ENCODE peak calls at places on chromosomes 16 and 17, in seven cellular contexts. Y, H, D, F, I, G and W are unnamed samples.

GRCh38 chr17:7502987-7503386 is 18.8 kb downstream of the POLR2A start:
- DNase-seq in Y (no peak), F (no peak), G (peak; percentile 41), D (peak; percentile 57), H (no peak), I (no peak), W (no peak)

GRCh38 chr16:85901760-85902365 is 2.9 kb downstream of the IRF8 start:
- DNase-seq in G (no peak), I (no peak), Y (no peak), F (no peak), D (no peak), H (no peak), W (no peak)

GRCh38 chr16:53519417-53520091 is 16.5 kb upstream of the AKTIP start:
- DNase-seq in D (no peak), G (no peak), Y (no peak), I (no peak), F (no peak), H (no peak), W (no peak)

GRCh38 chr16:49810769-49811315 is 45.1 kb downstream of the ZNF423 start:
- DNase-seq in F (no peak), H (no peak), I (no peak), G (no peak), D (no peak), Y (no peak), W (no peak)

GRCh38 chr17:63675607-63676539 is 24.1 kb downstream of the LIMD2 start:
- DNase-seq in D (peak; percentile 84), G (peak; percentile 95), H (peak; percentile 99), I (peak; percentile 74), Y (peak; percentile 82), F (no peak), W (peak; percentile 76)

GRCh38 chr17:43598359-43599045 is 52.4 kb upstream of the ETV4 start:
- DNase-seq in H (peak; percentile 55), Y (no peak), F (no peak), D (no peak), G (no peak), I (no peak), W (no peak)

GRCh38 chr17:29342148-29342765 is 47.9 kb upstream of the TAOK1 start:
- DNase-seq in H (no peak), I (no peak), Y (no peak), F (no peak), D (no peak), G (no peak), W (no peak)

GRCh38 chr17:55576237-55576998 is 65.2 kb upstream of the SMIM36 start:
- DNase-seq in Y (no peak), D (no peak), H (peak; percentile 53), G (no peak), I (peak; percentile 42), F (peak; percentile 44), W (no peak)

GRCh38 chr17:74089869-74090464 is 113.5 kb upstream of the RPL38 start:
- DNase-seq in F (peak; percentile 52), H (no peak), D (no peak), G (peak; percentile 23), I (no peak), Y (no peak), W (peak; percentile 79)

GRCh38 chr17:81285894-81286293 is 9.2 kb downstream of the SLC38A10 start:
- DNase-seq in I (no peak), H (no peak), D (no peak), F (no peak), G (no peak), Y (no peak), W (no peak)

GRCh38 chr16:30009085-30009862 is 1.6 kb downstream of the DOC2A start:
- DNase-seq in F (no peak), D (no peak), G (no peak), I (no peak), Y (no peak), H (no peak), W (no peak)

DNA sequence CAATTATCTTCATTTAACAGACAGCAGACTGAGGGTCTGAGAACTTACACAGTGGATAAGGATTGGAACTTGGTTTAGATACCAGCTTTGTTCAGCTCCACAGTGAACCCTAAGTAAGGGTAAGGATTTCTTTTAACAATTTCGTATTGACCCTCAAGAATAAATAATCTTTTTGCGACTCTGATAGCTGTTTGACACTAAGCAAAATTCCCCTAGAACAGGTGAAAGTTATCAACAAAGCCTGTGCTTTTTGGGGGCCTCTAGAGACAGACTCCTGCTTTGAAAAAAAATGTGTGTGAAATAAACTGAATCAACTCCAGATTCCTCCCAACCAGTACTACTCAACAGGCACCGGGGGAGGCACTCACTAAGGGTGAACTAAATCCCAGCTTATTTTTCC is 55.4 kb downstream of the TBX4 start:
- DNase-seq in H (no peak), I (no peak), F (no peak), Y (no peak), D (no peak), G (no peak), W (no peak)
- H3K4me3 ChIP-seq in H (no peak overlapping the region), I (no peak overlapping the region), F (no peak overlapping the region), Y (no peak overlapping the region), D (no peak overlapping the region), G (no peak overlapping the region), W (no peak overlapping the region)

GRCh38 chr16:81633147-81633619 is 145.9 kb upstream of the PLCG2 start:
- DNase-seq in D (no peak), Y (no peak), I (no peak), G (no peak), H (no peak), F (no peak), W (no peak)
- TF ChIP-seq CTCF in D (no peak), Y (no peak), I (no peak), G (no peak), H (peak; percentile 15), F (no peak), W (no peak)

GRCh38 chr16:57960826-57961472 is 10.0 kb downstream of the CNGB1 start:
- DNase-seq in Y (no peak), I (no peak), D (no peak), G (no peak), F (no peak), H (no peak), W (no peak)
- TF ChIP-seq POLR2A in Y (no peak), I (no peak), D (no peak), G (no peak), F (no peak), H (no peak), W (no peak)

DNA sequence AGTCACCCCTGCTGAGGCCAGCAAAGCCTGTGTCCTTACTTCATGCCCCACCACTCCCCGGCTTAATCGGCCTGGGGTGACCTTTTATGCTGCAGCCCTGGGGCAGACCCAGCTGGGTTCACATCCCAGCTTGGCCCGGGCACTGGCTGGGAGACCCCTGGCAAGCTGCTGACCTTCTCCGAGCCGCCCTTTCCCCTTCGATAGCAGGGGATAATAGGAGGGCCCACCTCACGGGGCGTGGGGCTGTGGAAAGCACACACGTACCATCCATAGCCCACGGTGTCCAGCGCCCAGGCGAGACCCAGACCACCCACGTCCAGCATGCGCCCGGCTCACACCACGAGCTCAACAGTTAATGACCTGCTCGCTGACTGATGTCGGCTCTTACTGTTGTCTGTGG is 26.8 kb downstream of the TBC1D16 start:
- DNase-seq in G (no peak), I (no peak), Y (no peak), H (no peak), F (no peak), D (no peak), W (no peak)
- H3K4me3 ChIP-seq in G (no peak overlapping the region), I (no peak overlapping the region), Y (no peak overlapping the region), H (no peak overlapping the region), F (no peak overlapping the region), D (no peak overlapping the region), W (no peak overlapping the region)

DNA sequence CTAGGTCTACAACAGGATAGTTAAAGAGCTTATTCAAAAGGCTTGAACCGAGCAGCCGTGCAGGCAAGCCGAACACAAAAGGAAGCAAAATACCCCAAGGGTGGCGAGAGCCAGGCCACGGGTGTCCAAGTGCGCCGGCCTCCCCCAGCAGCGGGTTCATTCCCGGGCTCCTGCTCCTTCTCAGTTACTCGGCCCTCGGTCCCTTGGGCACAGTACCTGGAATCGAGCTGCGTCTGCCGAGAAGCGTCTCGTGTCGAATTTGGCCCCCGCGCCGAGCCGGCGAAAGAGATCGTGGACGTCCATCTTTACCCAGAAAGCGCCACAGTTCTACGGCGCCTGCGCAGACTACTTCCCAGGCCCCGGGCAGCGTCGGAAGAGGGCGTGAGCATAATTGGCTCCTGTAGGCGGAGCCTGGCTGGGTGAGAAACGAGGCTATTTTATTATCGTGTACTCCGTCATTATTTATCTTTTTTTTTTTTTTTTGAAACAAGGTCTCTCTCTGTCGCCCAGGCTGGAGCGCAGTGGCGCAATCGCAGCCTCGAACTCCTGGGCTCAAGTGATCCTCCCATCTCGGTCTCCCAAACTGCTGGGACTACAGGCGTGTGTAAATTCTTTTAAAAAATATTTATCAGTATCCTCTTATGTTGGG is at the start of gene DDX52:
- DNase-seq in G (peak; percentile 98), Y (peak; percentile 92), H (peak; percentile 95), F (peak; percentile 97), D (peak; percentile 96), I (peak; percentile 88), W (peak; percentile 90)
- TF ChIP-seq CTCF in G (no peak), Y (peak; percentile 37), H (no peak), F (no peak), D (no peak), I (no peak), W (no peak)

DNA sequence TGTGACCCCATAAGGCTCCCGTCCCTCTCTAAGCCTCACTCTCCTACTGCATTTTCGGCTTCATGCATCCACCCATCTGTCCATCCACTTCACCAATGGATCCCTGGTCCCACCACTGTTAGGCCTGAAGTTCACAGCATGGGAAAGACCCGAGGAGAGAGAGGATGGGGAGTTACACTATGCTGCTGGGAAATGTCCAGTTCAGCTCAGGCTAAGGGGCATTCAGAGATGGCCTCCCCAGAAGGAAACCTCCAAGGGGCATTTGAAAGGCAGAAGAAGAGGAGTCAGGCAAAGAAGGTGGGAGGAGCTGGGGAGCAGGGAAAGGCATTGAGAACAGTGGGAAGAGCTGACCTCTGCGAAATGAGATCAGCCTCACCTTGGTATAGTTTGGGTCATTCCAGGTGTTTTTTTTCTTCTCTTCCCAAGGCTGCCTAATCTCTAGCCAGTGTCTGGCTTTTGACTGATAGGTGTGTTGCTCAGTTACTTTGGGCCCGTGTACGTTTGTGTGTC is 11.7 kb upstream of the DRC7 start:
- DNase-seq in D (peak; percentile 13), G (no peak), Y (no peak), H (no peak), I (no peak), F (no peak), W (no peak)
- TF ChIP-seq POLR2A in D (no peak), G (no peak), Y (no peak), H (no peak), I (no peak), F (peak; percentile 11), W (no peak)

DNA sequence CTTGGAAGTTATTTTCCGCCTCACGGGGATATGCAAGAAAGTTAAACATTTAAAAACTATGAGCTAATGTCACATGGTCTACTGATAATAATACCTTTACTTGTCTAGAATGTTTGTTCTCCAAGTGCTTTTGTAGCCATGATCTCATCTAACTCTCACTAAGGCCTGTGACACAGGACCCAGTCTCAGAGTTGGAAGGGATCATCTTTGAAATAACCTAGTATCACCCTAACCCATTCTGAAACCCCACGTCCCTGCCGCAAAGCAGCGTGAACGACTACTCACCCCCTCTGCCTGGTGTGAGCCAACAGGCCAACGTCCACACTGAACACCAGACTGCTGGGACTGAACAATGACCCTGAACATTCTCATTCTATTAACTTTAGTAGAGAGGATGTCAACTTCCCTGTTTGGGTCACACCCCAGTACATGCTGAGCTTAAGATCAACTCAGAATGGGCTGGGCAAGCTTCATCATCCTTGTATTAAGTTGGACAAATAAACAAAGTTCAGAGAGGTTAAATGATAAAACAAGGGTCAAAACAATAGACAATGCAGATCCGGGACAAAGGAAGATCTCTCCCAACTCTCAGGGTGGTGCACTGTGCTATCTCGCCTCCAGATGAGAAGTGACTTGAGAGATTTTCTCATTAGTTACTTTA is 54.8 kb upstream of the BCAR1 start:
- DNase-seq in Y (no peak), I (no peak), D (no peak), F (peak; percentile 54), H (peak; percentile 48), G (peak; percentile 54), W (peak; percentile 84)
- H3K4me3 ChIP-seq in Y (no peak overlapping the region), I (no peak overlapping the region), D (no peak overlapping the region), F (peak overlapping the region; percentile 26), H (no peak overlapping the region), G (no peak overlapping the region), W (peak overlapping the region; percentile 41)